ENCODE peak calls at places on chromosomes 12 and 14, in four cellular contexts. I is K562, P is IMR-90, M is GM12878. T is an unnamed sample.

GRCh38 chr12:47312794-47313426 is 233.2 kb upstream of the AMIGO2 start:
- DNase-seq in P (no peak), M (no peak), I (no peak), T (no peak)

GRCh38 chr12:110816761-110817160 is 30.0 kb upstream of the CCDC63 start:
- DNase-seq in I (no peak), P (no peak), M (no peak), T (no peak)

GRCh38 chr12:14716848-14717444 is 20.5 kb upstream of the GUCY2C start:
- DNase-seq in M (no peak), I (peak), P (peak), T (peak)

GRCh38 chr14:52241102-52241793 is 26.2 kb upstream of the PTGDR start:
- DNase-seq in I (no peak), P (peak), M (no peak), T (no peak)

GRCh38 chr12:132084681-132085635 is 59.2 kb downstream of the DDX51 start:
- DNase-seq in I (peak), P (peak), M (no peak), T (peak)

GRCh38 chr12:130911933-130912332 is 40.1 kb downstream of the RAN start:
- DNase-seq in P (no peak), M (no peak), I (no peak), T (no peak)

GRCh38 chr12:111569363-111570089 is 29.6 kb downstream of the ATXN2 start:
- DNase-seq in I (no peak), M (no peak), P (no peak), T (no peak)

GRCh38 chr14:54893151-54893760 is 9.4 kb downstream of the GCH1 start:
- DNase-seq in M (no peak), P (peak), I (peak), T (peak)

GRCh38 chr12:116377194-116377735 is 99.8 kb upstream of the MED13L start:
- DNase-seq in P (no peak), I (no peak), M (no peak), T (no peak)

GRCh38 chr14:55133416-55133815 is 4.4 kb downstream of the LGALS3 start:
- DNase-seq in P (peak), I (peak), M (no peak), T (peak)

GRCh38 chr12:64781374-64782029 is 22.3 kb upstream of the GNS start:
- DNase-seq in M (no peak), P (no peak), I (no peak), T (peak)

GRCh38 chr12:96155181-96155580 is 39.0 kb upstream of the ELK3 start:
- DNase-seq in P (no peak), M (no peak), I (no peak), T (no peak)

GRCh38 chr14:39050389-39050788 is 52.6 kb downstream of the SEC23A start:
- DNase-seq in P (peak), I (no peak), M (no peak), T (peak)

GRCh38 chr12:54383041-54383609 is 1.4 kb downstream of the ZNF385A start:
- DNase-seq in I (peak), M (no peak), P (peak), T (peak)

GRCh38 chr12:92085040-92085439 is 60.6 kb downstream of the BTG1 start:
- DNase-seq in P (peak), I (no peak), M (no peak), T (no peak)

GRCh38 chr14:88245321-88245720 is 77.7 kb downstream of the KCNK10 start:
- DNase-seq in I (no peak), M (no peak), P (no peak), T (no peak)

GRCh38 chr12:70540996-70541395 is 96.2 kb downstream of the PTPRB start:
- DNase-seq in M (no peak), I (no peak), P (no peak), T (no peak)

GRCh38 chr14:21476526-21476924 is 234 bp downstream of the RAB2B start:
- DNase-seq in P (no peak), M (no peak), I (peak), T (no peak)

GRCh38 chr12:107610030-107610859 is 75.4 kb upstream of the PWP1 start:
- DNase-seq in M (no peak), P (peak), I (peak), T (peak)

GRCh38 chr14:96054661-96055060 is 15.5 kb downstream of the C14orf132 start:
- DNase-seq in I (no peak), P (no peak), M (no peak), T (no peak)

GRCh38 chr14:89600950-89601826 is 184.2 kb upstream of the FOXN3 start:
- DNase-seq in P (no peak), M (no peak), I (no peak), T (peak)

GRCh38 chr12:77324416-77324762 is 259.0 kb upstream of the E2F7 start:
- DNase-seq in P (no peak), M (no peak), I (no peak), T (no peak)

GRCh38 chr12:62684586-62685295 is 218.1 kb downstream of the MON2 start:
- DNase-seq in I (no peak), M (no peak), P (no peak), T (no peak)

GRCh38 chr14:100834441-100835277 is 8.7 kb downstream of the MEG3 start:
- DNase-seq in P (no peak), I (no peak), M (no peak), T (no peak)

GRCh38 chr12:102061096-102061555 is 665 bp downstream of the WASHC3 start:
- DNase-seq in P (peak), M (peak), I (no peak), T (peak)

GRCh38 chr12:5059358-5059757 is 15.7 kb downstream of the KCNA5 start:
- DNase-seq in M (no peak), I (no peak), P (no peak), T (no peak)

GRCh38 chr14:56247495-56248087 is 129.4 kb downstream of the PELI2 start:
- DNase-seq in I (no peak), M (no peak), P (peak), T (peak)

GRCh38 chr12:26434299-26434915 is 239.0 kb downstream of the SSPN start:
- DNase-seq in I (peak), P (peak), M (no peak), T (peak)

GRCh38 chr12:131759176-131759575 is 48.3 kb downstream of the SFSWAP start:
- DNase-seq in I (no peak), M (no peak), P (no peak), T (no peak)

GRCh38 chr14:30983858-30984257 is 41.6 kb upstream of the AP4S1 start:
- DNase-seq in M (no peak), P (no peak), I (no peak), T (no peak)

GRCh38 chr12:122026706-122027328 is 5.1 kb downstream of the BCL7A start:
- DNase-seq in P (no peak), I (no peak), M (no peak), T (no peak)

GRCh38 chr12:80195143-80195726 is 95.9 kb downstream of the OTOGL start:
- DNase-seq in M (no peak), I (no peak), P (peak), T (peak)

GRCh38 chr12:49330631-49331359 is 6.2 kb downstream of the C1QL4 start:
- DNase-seq in M (no peak), I (no peak), P (no peak), T (no peak)

GRCh38 chr12:96099986-96100385 is 64.6 kb upstream of the LTA4H start:
- DNase-seq in M (no peak), I (no peak), P (no peak), T (peak)

GRCh38 chr12:127411981-127412380 is 855.0 kb upstream of the TMEM132C start:
- DNase-seq in P (no peak), M (no peak), I (no peak), T (no peak)
- TF ChIP-seq FOS in P (no peak), M (no peak), I (no peak), T (no peak)

GRCh38 chr12:113277511-113277910 is 56.2 kb downstream of the TPCN1 start:
- DNase-seq in P (no peak), M (no peak), I (no peak), T (no peak)
- TF ChIP-seq FOS in P (no peak), M (no peak), I (no peak), T (no peak)

GRCh38 chr14:49586673-49587460 is 687 bp upstream of the RPS29 start:
- DNase-seq in P (peak), M (peak), I (peak), T (peak)
- TF ChIP-seq FOS in P (peak), M (no peak), I (no peak), T (no peak)

GRCh38 chr12:7158866-7159600 is 28.9 kb downstream of the CLSTN3 start:
- DNase-seq in I (no peak), P (no peak), M (no peak), T (no peak)

GRCh38 chr12:7161327-7161726 is 28.2 kb upstream of the PEX5 start:
- DNase-seq in I (no peak), M (no peak), P (no peak), T (no peak)

GRCh38 chr12:7161811-7162210 is 27.7 kb upstream of the PEX5 start:
- DNase-seq in M (no peak), I (no peak), P (peak), T (no peak)

GRCh38 chr12:7160183-7160582 is 29.3 kb upstream of the PEX5 start:
- DNase-seq in M (no peak), P (no peak), I (no peak), T (no peak)

GRCh38 chr12:7162691-7163114 is 26.8 kb upstream of the PEX5 start:
- DNase-seq in P (no peak), M (no peak), I (peak), T (no peak)
- TF ChIP-seq FOS in P (no peak), M (no peak), I (no peak), T (no peak)

GRCh38 chr14:68318788-68319187 is 474.1 kb downstream of the ZFP36L1 start:
- DNase-seq in M (no peak), P (no peak), I (no peak), T (no peak)

GRCh38 chr14:68317239-68317638 is 475.6 kb downstream of the ZFP36L1 start:
- DNase-seq in M (no peak), P (no peak), I (no peak), T (no peak)

GRCh38 chr14:68322970-68323620 is 469.8 kb downstream of the ZFP36L1 start:
- DNase-seq in M (no peak), P (no peak), I (no peak), T (no peak)

GRCh38 chr14:68316078-68316868 is 476.6 kb downstream of the ZFP36L1 start:
- DNase-seq in M (no peak), P (no peak), I (no peak), T (no peak)

GRCh38 chr14:68320495-68320894 is 472.4 kb downstream of the ZFP36L1 start:
- DNase-seq in I (no peak), P (no peak), M (no peak), T (no peak)
- TF ChIP-seq FOS in I (no peak), P (no peak), M (no peak), T (no peak)

GRCh38 chr12:85865905-85866304 is 8.2 kb upstream of the NTS start:
- DNase-seq in I (no peak), P (no peak), M (no peak), T (no peak)
- TF ChIP-seq FOS in I (no peak), P (no peak), M (no peak), T (no peak)

DNA sequence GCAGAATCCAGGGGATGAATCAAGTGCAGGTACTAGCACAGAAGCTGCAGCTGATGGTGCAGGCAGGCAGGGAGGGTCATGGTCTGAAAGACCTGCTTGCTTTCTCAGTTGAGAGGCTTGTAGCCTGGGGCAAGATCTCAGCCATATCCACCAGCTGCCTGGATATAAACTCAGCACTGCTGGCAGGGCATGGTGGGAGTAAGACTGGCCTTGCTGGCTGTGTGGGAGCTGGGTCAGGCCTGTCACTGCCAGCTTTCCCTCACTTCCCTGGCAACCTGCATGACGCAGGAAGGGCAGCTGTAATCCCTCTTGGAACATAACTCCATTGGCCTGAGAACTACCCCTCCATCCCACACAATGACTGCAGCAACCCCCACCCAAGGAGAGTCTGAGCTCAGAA is 230.1 kb downstream of the ANO6 start:
- DNase-seq in M (no peak), I (no peak), P (no peak), T (no peak)
- TF ChIP-seq FOS in M (no peak), I (no peak), P (no peak), T (no peak)

GRCh38 chr12:52035926-52036325 is 15.3 kb upstream of the NR4A1 start:
- DNase-seq in I (no peak), M (no peak), P (no peak), T (no peak)

GRCh38 chr12:52033506-52034258 is 17.6 kb upstream of the NR4A1 start:
- DNase-seq in P (no peak), I (no peak), M (no peak), T (no peak)

GRCh38 chr12:52038447-52038846 is 12.8 kb upstream of the NR4A1 start:
- DNase-seq in I (no peak), P (peak), M (no peak), T (peak)

GRCh38 chr12:52036587-52037171 is 14.6 kb upstream of the NR4A1 start:
- DNase-seq in I (peak), P (peak), M (no peak), T (peak)

GRCh38 chr12:52037248-52037861 is 13.9 kb upstream of the NR4A1 start:
- DNase-seq in P (peak), I (peak), M (no peak), T (no peak)
- TF ChIP-seq FOS in P (no peak), I (no peak), M (no peak), T (no peak)

T was measured in endothelial cell of umbilical vein.